ENCODE peak calls at places on chromosomes 7 and 10, in seven cellular contexts. R is stimulated activated CD4-positive, alpha-beta T cell treated with anti-CD3 and anti-CD28 coated beads, Interleukin-1b, Interleukin-23, amount 100 ng/mL, for 1 hour; V is EL; H is glutamatergic neuron; A is upper lobe of left lung; M is NCI-H774; E is endothelial cell. X is an unnamed sample.

GRCh38 chr10:76576276-76576962 is 1061.2 kb downstream of the KCNMA1 start:
- DNase-seq in A (no peak), M (no peak), V (peak), H (no peak), R (no peak), E (no peak), X (no peak)

GRCh38 chr10:105950410-105950809 is 1214.1 kb downstream of the SORCS1 start:
- DNase-seq in A (peak), H (peak), V (peak), M (no peak), R (no peak), E (peak), X (no peak)

GRCh38 chr10:31457858-31458257 is 138.8 kb downstream of the ZEB1 start:
- DNase-seq in A (no peak), E (no peak), M (no peak), R (no peak), H (no peak), V (no peak), X (no peak)

GRCh38 chr7:148495614-148496013 is 95.0 kb upstream of the C7orf33 start:
- DNase-seq in A (no peak), H (no peak), E (no peak), R (no peak), M (no peak), V (no peak), X (no peak)

GRCh38 chr10:107614939-107615665 is 450.6 kb upstream of the SORCS1 start:
- DNase-seq in R (no peak), V (peak), A (no peak), E (no peak), M (no peak), H (no peak), X (no peak)

GRCh38 chr10:133264455-133264854 is 12.2 kb downstream of the ADAM8 start:
- DNase-seq in A (peak), V (no peak), R (no peak), E (no peak), H (no peak), M (no peak), X (no peak)

GRCh38 chr10:77770081-77770867 is 132.7 kb upstream of the KCNMA1 start:
- DNase-seq in M (no peak), V (no peak), H (no peak), A (no peak), R (no peak), E (no peak), X (no peak)

GRCh38 chr7:67854236-67854635 is 857.6 kb downstream of the TYW1 start:
- DNase-seq in R (no peak), V (no peak), A (no peak), E (no peak), H (no peak), M (no peak), X (no peak)

GRCh38 chr10:13231808-13232207 is 2.4 kb downstream of the UCMA start:
- DNase-seq in M (peak), R (no peak), H (no peak), V (no peak), E (no peak), A (no peak), X (no peak)

GRCh38 chr10:15387021-15387420 is 15.9 kb upstream of the FAM171A1 start:
- DNase-seq in M (no peak), R (no peak), V (no peak), E (no peak), A (no peak), H (peak), X (no peak)

GRCh38 chr7:1810961-1811849 is 141.1 kb downstream of the ELFN1 start:
- DNase-seq in M (no peak), R (no peak), V (no peak), E (no peak), A (no peak), H (no peak), X (no peak)

GRCh38 chr7:42236266-42237161 is 495 bp downstream of the GLI3 start:
- DNase-seq in M (no peak), E (peak), A (peak), H (peak), V (peak), R (no peak), X (no peak)

GRCh38 chr10:74652664-74653063 is 173.7 kb upstream of the KAT6B start:
- DNase-seq in M (no peak), E (no peak), A (no peak), V (peak), R (no peak), H (no peak), X (no peak)

GRCh38 chr10:72027498-72027897 is 60.9 kb downstream of the SPOCK2 start:
- DNase-seq in V (peak), A (no peak), M (no peak), H (no peak), R (no peak), E (no peak), X (no peak)

GRCh38 chr10:6204063-6204340 is 1.3 kb downstream of the PFKFB3 start:
- DNase-seq in H (peak), M (peak), V (peak), E (peak), A (peak), R (no peak), X (no peak)

GRCh38 chr10:10326119-10326518 is 691.6 kb upstream of the CELF2 start:
- DNase-seq in V (no peak), E (no peak), A (no peak), M (no peak), H (no peak), R (no peak), X (no peak)

GRCh38 chr10:10774416-10774815 is 243.3 kb upstream of the CELF2 start:
- DNase-seq in H (no peak), E (no peak), R (no peak), M (no peak), A (no peak), V (no peak), X (no peak)

GRCh38 chr7:35725280-35725680 is 30.3 kb upstream of the HERPUD2 start:
- DNase-seq in M (no peak), R (no peak), E (no peak), H (no peak), A (peak), V (no peak), X (no peak)

GRCh38 chr10:88582806-88583583 is at the start of gene RNLS:
- DNase-seq in R (peak), M (no peak), A (peak), V (peak), H (peak), E (peak), X (peak)

GRCh38 chr10:72227826-72228225 is 11.8 kb upstream of the ASCC1 start:
- DNase-seq in A (no peak), R (no peak), V (no peak), H (no peak), M (no peak), E (no peak), X (no peak)

GRCh38 chr7:117041007-117041406 is 87.7 kb downstream of the ST7 start:
- DNase-seq in R (no peak), E (no peak), H (no peak), M (no peak), V (peak), A (no peak), X (no peak)